ENCODE peak calls at places on chromosomes 4 and X, in ten cellular contexts. T is HepG2, E is mesendoderm, Z is K562, C is H9, O is OCI-LY7, H is GM23338, B is endothelial cell of umbilical vein, D is SK-N-SH, V is neural progenitor cell. X is an unnamed sample.

GRCh38 chr4:142373610-142374009 is 472.5 kb downstream of the INPP4B start:
- DNase-seq in T (no peak), E (no peak), Z (no peak), C (no peak), O (no peak), H (no peak), B (peak; percentile 60), D (no peak), V (no peak), X (peak; percentile 41)

GRCh38 chr4:151436093-151436518 is 27.1 kb downstream of the FHIP1A start:
- DNase-seq in T (no peak), E (no peak), Z (no peak), C (no peak), O (no peak), H (no peak), B (no peak), D (no peak), V (no peak), X (peak; percentile 70)

GRCh38 chr4:175453456-175453855 is 358.6 kb downstream of the GPM6A start:
- DNase-seq in T (no peak), E (peak; percentile 34), Z (no peak), C (no peak), O (no peak), H (no peak), B (no peak), D (no peak), V (no peak), X (peak; percentile 29)

GRCh38 chr4:14176613-14177012 is 549.1 kb upstream of the BOD1L1 start:
- DNase-seq in T (no peak), E (no peak), Z (no peak), C (no peak), O (no peak), H (no peak), B (no peak), D (no peak), V (no peak), X (no peak)

GRCh38 chr4:121784975-121785374 is 16.1 kb upstream of the EXOSC9 start:
- DNase-seq in T (no peak), E (no peak), Z (no peak), C (no peak), O (no peak), H (no peak), B (peak; percentile 59), D (no peak), V (no peak), X (peak; percentile 97)

GRCh38 chrX:97685753-97686152 is 802.0 kb downstream of the RPA4 start:
- DNase-seq in T (peak; percentile 11), E (peak; percentile 14), Z (peak; percentile 6), C (no peak), O (peak; percentile 53), H (peak; percentile 44), B (peak; percentile 47), D (peak; percentile 41), V (peak; percentile 46), X (peak; percentile 2)

GRCh38 chr4:13700196-13701140 is 72.9 kb upstream of the BOD1L1 start:
- DNase-seq in T (no peak), E (no peak), Z (no peak), C (no peak), O (no peak), H (no peak), B (no peak), D (no peak), V (no peak), X (peak; percentile 87)

GRCh38 chr4:1309261-1310010 is 19.7 kb downstream of the MAEA start:
- DNase-seq in T (peak; percentile 91), E (peak; percentile 99), Z (peak; percentile 89), C (peak; percentile 99), O (peak; percentile 64), H (peak; percentile 98), B (peak; percentile 82), D (peak; percentile 99), V (peak; percentile 96), X (peak; percentile 91)

GRCh38 chr4:182975806-182976205 is 58.6 kb upstream of the DCTD start:
- DNase-seq in T (no peak), E (no peak), Z (peak; percentile 50), C (no peak), O (no peak), H (no peak), B (peak; percentile 95), D (peak; percentile 22), V (no peak), X (peak; percentile 90)

GRCh38 chr4:105139646-105140045 is 7.0 kb upstream of the TET2 start:
- DNase-seq in T (no peak), E (no peak), Z (no peak), C (no peak), O (no peak), H (no peak), B (no peak), D (no peak), V (no peak), X (no peak)

GRCh38 chr4:23106516-23106915 is 413.8 kb downstream of the GBA3 start:
- DNase-seq in T (no peak), E (no peak), Z (no peak), C (no peak), O (no peak), H (no peak), B (no peak), D (no peak), V (no peak), X (no peak)

GRCh38 chr4:87060957-87061356 is 126.1 kb downstream of the AFF1 start:
- DNase-seq in T (no peak), E (no peak), Z (no peak), C (no peak), O (no peak), H (no peak), B (no peak), D (no peak), V (no peak), X (peak; percentile 93)

GRCh38 chr4:132076829-132077228 is 1072.3 kb upstream of the PCDH10 start:
- DNase-seq in T (no peak), E (peak; percentile 17), Z (no peak), C (no peak), O (no peak), H (peak; percentile 18), B (no peak), D (no peak), V (no peak), X (no peak)

GRCh38 chrX:41145920-41146608 is 60.8 kb downstream of the USP9X start:
- DNase-seq in T (no peak), E (no peak), Z (no peak), C (no peak), O (no peak), H (no peak), B (peak; percentile 69), D (no peak), V (no peak), X (peak; percentile 91)

GRCh38 chr4:176981074-176981473 is 188.4 kb upstream of the VEGFC start:
- DNase-seq in T (no peak), E (no peak), Z (no peak), C (no peak), O (no peak), H (no peak), B (no peak), D (no peak), V (no peak), X (no peak)
- H3K79me2 ChIP-seq in T (no peaks in the 10 kb centered on the region), E (no peaks in the 10 kb centered on the region), Z (no peaks in the 10 kb centered on the region), C (no peaks in the 10 kb centered on the region), O (no peaks in the 10 kb centered on the region), H (no peaks in the 10 kb centered on the region), B (no peaks in the 10 kb centered on the region), D (no peaks in the 10 kb centered on the region), V (no peaks in the 10 kb centered on the region), X (no peaks in the 10 kb centered on the region)

GRCh38 chr4:48669086-48669485 is 111.0 kb downstream of the FRYL start:
- DNase-seq in T (no peak), E (no peak), Z (no peak), C (no peak), O (no peak), H (no peak), B (no peak), D (no peak), V (no peak), X (no peak)
- H3K27ac ChIP-seq in T (no peak overlapping the region), E (no peak overlapping the region), Z (no peak overlapping the region), C (no peak overlapping the region), O (no peak overlapping the region), H (no peak overlapping the region), B (no peak overlapping the region), D (no peak overlapping the region), V (no peak overlapping the region), X (no peak overlapping the region)

DNA sequence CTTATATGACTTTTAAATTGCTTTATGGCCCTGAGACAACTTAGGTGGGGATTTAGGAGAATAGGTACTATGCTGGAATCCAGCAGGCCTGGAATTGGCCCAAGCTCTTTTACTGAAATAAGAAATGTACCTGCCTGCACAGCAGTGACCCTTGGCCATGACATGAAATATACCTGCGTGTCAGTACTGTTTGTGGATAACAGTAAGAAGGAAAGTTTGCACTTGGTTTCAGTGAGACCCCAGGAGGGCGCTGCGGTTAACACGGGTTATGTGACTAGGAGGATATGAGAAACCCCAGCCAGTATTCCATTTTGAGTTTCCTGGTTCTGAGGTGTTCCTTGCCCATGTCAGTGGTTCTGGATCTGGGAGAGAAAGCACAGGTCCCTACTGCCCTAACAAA is 5.3 kb downstream of the MTM1 start:
- DNase-seq in T (no peak), E (no peak), Z (no peak), C (no peak), O (peak; percentile 48), H (no peak), B (no peak), D (no peak), V (no peak), X (no peak)
- H3K79me2 ChIP-seq in T (peaks cover 93% of the 10 kb centered on the region), E (no peaks in the 10 kb centered on the region), Z (peaks cover 40% of the 10 kb centered on the region), C (peaks cover 3% of the 10 kb centered on the region), O (peaks cover 31% of the 10 kb centered on the region), H (peaks cover 42% of the 10 kb centered on the region), B (peaks cover 2% of the 10 kb centered on the region), D (peaks cover 34% of the 10 kb centered on the region), V (peaks cover 64% of the 10 kb centered on the region), X (peaks cover 25% of the 10 kb centered on the region)

DNA sequence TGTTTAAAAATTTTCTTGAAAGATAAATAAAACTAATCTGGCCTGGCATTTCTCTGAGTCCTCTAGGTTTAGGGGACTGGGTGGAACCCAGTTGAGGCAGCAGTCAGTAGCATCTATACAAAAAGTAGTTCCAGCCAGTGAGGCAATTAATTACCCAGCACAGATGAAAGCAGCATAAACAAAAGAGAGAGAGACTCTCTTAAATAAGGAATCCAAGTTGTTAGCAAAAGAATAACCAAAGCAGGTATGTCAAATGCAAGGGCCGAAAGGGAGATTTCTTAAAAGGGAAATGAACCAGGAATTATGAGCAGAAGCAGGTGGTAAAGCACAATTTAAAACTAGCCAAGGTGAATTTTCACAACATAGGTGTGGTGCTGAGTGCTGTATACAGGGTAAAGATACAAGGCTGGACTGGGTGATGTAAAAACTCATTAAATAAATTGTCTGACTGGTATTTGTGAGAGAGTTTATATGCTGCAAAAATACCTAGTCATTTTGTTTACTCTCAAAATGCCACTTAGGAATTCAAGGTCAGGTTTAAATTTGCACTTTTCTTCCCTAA is 94.6 kb upstream of the GALNT7 start:
- DNase-seq in T (no peak), E (no peak), Z (no peak), C (no peak), O (no peak), H (peak; percentile 70), B (no peak), D (no peak), V (peak; percentile 14), X (no peak)
- H3K27ac ChIP-seq in T (no peak overlapping the region), E (peak overlapping the region; percentile 58), Z (no peak overlapping the region), C (peak overlapping the region; percentile 96), O (no peak overlapping the region), H (peak overlapping the region; percentile 79), B (no peak overlapping the region), D (no peak overlapping the region), V (no peak overlapping the region), X (no peak overlapping the region)